ENCODE peak calls at places on chromosomes 16 and 17, in five cellular contexts. R is body of pancreas, F is HCT116, Z is Peyer's patch, L is right lobe of liver. T is an unnamed sample.

GRCh38 chr16:85037050-85037410 is 9.4 kb downstream of the KIAA0513 start:
- DNase-seq in R (no peak), F (peak; percentile 96), Z (no peak), L (no peak), T (peak; percentile 91)

GRCh38 chr17:68734911-68735310 is 133.7 kb upstream of the FAM20A start:
- DNase-seq in R (no peak), F (no peak), Z (no peak), L (no peak), T (no peak)

GRCh38 chr17:35241520-35241919 is 1.4 kb upstream of the SLFN5 start:
- DNase-seq in R (peak; percentile 9), F (no peak), Z (no peak), L (peak; percentile 47), T (no peak)

GRCh38 chr16:50611332-50611934 is 63.2 kb downstream of the NKD1 start:
- DNase-seq in R (no peak), F (no peak), Z (no peak), L (no peak), T (no peak)

GRCh38 chr16:23803591-23804123 is 32.1 kb upstream of the PRKCB start:
- DNase-seq in R (peak; percentile 44), F (peak; percentile 57), Z (peak; percentile 76), L (peak; percentile 60), T (peak; percentile 34)

GRCh38 chr17:48723555-48724239 is 712 bp downstream of the PRAC2 start:
- DNase-seq in R (no peak), F (no peak), Z (peak; percentile 58), L (no peak), T (no peak)

GRCh38 chr17:56638536-56639177 is 45.2 kb downstream of the NOG start:
- DNase-seq in R (no peak), F (no peak), Z (no peak), L (no peak), T (no peak)

GRCh38 chr17:47851764-47852112 is 775 bp upstream of the SP6 start:
- DNase-seq in R (no peak), F (no peak), Z (no peak), L (no peak), T (no peak)

GRCh38 chr16:1183235-1183907 is 30.5 kb downstream of the CACNA1H start:
- DNase-seq in R (peak; percentile 46), F (no peak), Z (no peak), L (no peak), T (peak; percentile 55)

GRCh38 chr16:67169011-67169451 is 1.3 kb upstream of the NOL3 start:
- DNase-seq in R (no peak), F (no peak), Z (no peak), L (no peak), T (no peak)

GRCh38 chr17:31068291-31068690 is 26.5 kb upstream of the NF1 start:
- DNase-seq in R (peak; percentile 36), F (peak; percentile 40), Z (no peak), L (no peak), T (peak; percentile 72)

GRCh38 chr17:35568561-35568960 is 7.9 kb upstream of the SLFN14 start:
- DNase-seq in R (peak; percentile 20), F (no peak), Z (no peak), L (no peak), T (peak; percentile 67)

GRCh38 chr17:57004944-57005579 is 27.1 kb downstream of the SCPEP1 start:
- DNase-seq in R (peak; percentile 23), F (no peak), Z (no peak), L (no peak), T (no peak)

GRCh38 chr16:85112364-85112763 is at the start of gene CIBAR2:
- DNase-seq in R (no peak), F (no peak), Z (no peak), L (no peak), T (no peak)

GRCh38 chr17:80622170-80622466 is 77.5 kb downstream of the RPTOR start:
- DNase-seq in R (no peak), F (no peak), Z (no peak), L (no peak), T (no peak)

GRCh38 chr16:9092963-9093477 is 1.6 kb downstream of the HAPSTR1 start:
- DNase-seq in R (peak; percentile 68), F (no peak), Z (peak; percentile 63), L (peak; percentile 51), T (peak; percentile 76)

GRCh38 chr17:81039854-81040758 is 5.2 kb downstream of the BAIAP2 start:
- DNase-seq in R (no peak), F (no peak), Z (no peak), L (no peak), T (no peak)

GRCh38 chr17:1413281-1413791 is 13.3 kb upstream of the YWHAE start:
- DNase-seq in R (peak; percentile 89), F (no peak), Z (peak; percentile 71), L (peak; percentile 96), T (peak; percentile 91)

GRCh38 chr17:77395609-77396008 is 254.8 kb downstream of the SEC14L1 start:
- DNase-seq in R (no peak), F (no peak), Z (no peak), L (no peak), T (no peak)

GRCh38 chr17:36845916-36846315 is 91.4 kb upstream of the LHX1 start:
- DNase-seq in R (no peak), F (no peak), Z (no peak), L (no peak), T (no peak)

GRCh38 chr16:53523126-53523804 is 20.3 kb upstream of the AKTIP start:
- DNase-seq in R (no peak), F (no peak), Z (no peak), L (no peak), T (no peak)

GRCh38 chr16:89096768-89097527 is 3.3 kb downstream of the ACSF3 start:
- DNase-seq in R (no peak), F (no peak), Z (no peak), L (no peak), T (no peak)

GRCh38 chr16:67770371-67770991 is 35.9 kb downstream of the RANBP10 start:
- DNase-seq in R (no peak), F (no peak), Z (no peak), L (peak; percentile 74), T (peak; percentile 71)

GRCh38 chr17:75652934-75653549 is 13.9 kb downstream of the RECQL5 start:
- DNase-seq in R (peak; percentile 37), F (no peak), Z (no peak), L (no peak), T (no peak)

GRCh38 chr16:1119766-1120611 is 23.9 kb upstream of the C1QTNF8 start:
- DNase-seq in R (no peak), F (no peak), Z (no peak), L (no peak), T (no peak)

GRCh38 chr17:40433551-40434384 is 9.5 kb upstream of the IGFBP4 start:
- DNase-seq in R (no peak), F (no peak), Z (peak; percentile 32), L (peak; percentile 50), T (no peak)

GRCh38 chr17:81084691-81085419 is 49.9 kb downstream of the BAIAP2 start:
- DNase-seq in R (peak; percentile 88), F (no peak), Z (no peak), L (peak; percentile 94), T (no peak)

GRCh38 chr17:27668488-27668823 is 37.5 kb downstream of the LGALS9 start:
- DNase-seq in R (no peak), F (no peak), Z (peak; percentile 26), L (no peak), T (no peak)

GRCh38 chr16:87492721-87493554 is at the start of gene ZCCHC14:
- DNase-seq in R (peak; percentile 99), F (peak; percentile 98), Z (peak; percentile 100), L (peak; percentile 100), T (peak; percentile 100)
- TF ChIP-seq POLR2A in R (peak; percentile 30), F (peak; percentile 35), Z (peak; percentile 78), L (peak; percentile 95), T (no peak)

GRCh38 chr16:58471209-58471975 is 28.6 kb upstream of the NDRG4 start:
- DNase-seq in R (no peak), F (no peak), Z (no peak), L (no peak), T (no peak)
- H3K4me3 ChIP-seq in R (no peak overlapping the region), F (no peak overlapping the region), Z (no peak overlapping the region), L (no peak overlapping the region), T (no peak overlapping the region)

GRCh38 chr17:3887811-3888210 is 5.0 kb downstream of the CAMKK1 start:
- DNase-seq in R (no peak), F (no peak), Z (no peak), L (no peak), T (no peak)
- H3K27ac ChIP-seq in R (no peak overlapping the region), F (peak overlapping the region; percentile 83), Z (peak overlapping the region; percentile 87), L (no peak overlapping the region), T (peak overlapping the region; percentile 91)

GRCh38 chr17:74569392-74570003 is 2.2 kb upstream of the CD300H start:
- DNase-seq in R (peak; percentile 24), F (peak; percentile 97), Z (no peak), L (no peak), T (peak; percentile 82)
- TF ChIP-seq POLR2A in R (no peak), F (no peak), Z (no peak), L (no peak), T (no peak)

DNA sequence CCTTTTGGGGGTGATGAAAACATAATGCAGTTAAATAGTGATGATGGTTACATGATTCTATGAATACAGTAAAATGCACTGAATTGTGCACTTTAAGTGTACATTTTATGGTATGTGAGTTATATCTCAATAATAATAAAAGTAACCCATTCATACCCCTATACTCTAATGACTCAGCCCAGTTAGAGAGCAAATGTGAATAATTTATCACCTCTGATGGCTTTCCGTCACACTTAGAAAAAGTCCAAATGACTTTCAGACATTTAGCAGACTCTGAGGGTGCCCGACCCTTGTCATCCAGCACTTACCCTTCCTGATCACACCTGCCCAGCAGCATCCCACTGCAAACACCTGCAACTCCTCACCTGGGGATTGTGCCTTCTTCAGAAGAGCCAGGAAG is 148.1 kb upstream of the MAF start:
- DNase-seq in R (no peak), F (no peak), Z (no peak), L (no peak), T (no peak)
- H3K4me3 ChIP-seq in R (no peak overlapping the region), F (no peak overlapping the region), Z (no peak overlapping the region), L (no peak overlapping the region), T (no peak overlapping the region)

DNA sequence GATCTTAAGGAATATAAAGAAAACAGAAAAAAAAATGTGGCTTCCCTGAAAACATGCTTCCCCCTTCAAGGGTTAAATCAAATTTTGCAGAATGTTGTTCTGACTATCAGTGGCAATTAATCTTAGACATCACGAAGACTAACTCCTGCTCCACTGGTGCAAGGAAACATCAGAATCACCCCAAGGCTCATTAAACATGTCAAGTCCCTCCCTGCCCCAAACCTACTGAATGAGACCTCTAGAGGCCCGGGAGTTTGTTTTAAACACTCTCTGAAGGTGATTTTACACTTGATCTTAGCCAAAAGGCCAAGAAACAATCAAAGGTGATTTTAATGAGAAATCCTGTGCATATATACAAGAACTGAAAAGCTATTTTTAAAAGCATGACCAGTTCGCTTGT is 18.3 kb downstream of the PSME3IP1 start:
- DNase-seq in R (no peak), F (no peak), Z (no peak), L (no peak), T (no peak)
- H3K27ac ChIP-seq in R (no peak overlapping the region), F (no peak overlapping the region), Z (no peak overlapping the region), L (no peak overlapping the region), T (no peak overlapping the region)